ENCODE peak calls at places on chromosome 10, in eight cellular contexts. G is GM03348, N is heart left ventricle, D is type B pancreatic cell, R is heart right ventricle, S is posterior cingulate gyrus, T is KBM-7, Y is AG09319. J is an unnamed sample.

GRCh38 chr10:127678091-127678490 is 58.9 kb upstream of the FOXI2 start:
- DNase-seq in T (no peak), R (no peak), Y (no peak), N (no peak), G (no peak), D (no peak), S (no peak), J (no peak)

GRCh38 chr10:122139627-122140151 is 131.4 kb upstream of the BTBD16 start:
- DNase-seq in R (peak; percentile 65), G (no peak), N (peak; percentile 83), Y (no peak), S (no peak), T (no peak), D (no peak), J (no peak)

GRCh38 chr10:22655312-22655973 is 58.9 kb downstream of the PIP4K2A start:
- DNase-seq in Y (peak; percentile 62), S (no peak), R (no peak), G (peak; percentile 13), T (no peak), D (no peak), N (no peak), J (no peak)

GRCh38 chr10:71480662-71481061 is 83.9 kb downstream of the CDH23 start:
- DNase-seq in G (no peak), Y (no peak), T (no peak), R (no peak), D (no peak), N (no peak), S (no peak), J (no peak)

GRCh38 chr10:73485320-73485719 is 10.5 kb downstream of the PPP3CB start:
- DNase-seq in T (no peak), Y (no peak), N (no peak), S (no peak), G (no peak), R (no peak), D (no peak), J (peak; percentile 17)

GRCh38 chr10:48742891-48743845 is 58.5 kb downstream of the WDFY4 start:
- DNase-seq in N (no peak), G (no peak), T (peak; percentile 9), S (no peak), R (no peak), Y (no peak), D (no peak), J (no peak)

GRCh38 chr10:34955391-34955790 is 134.8 kb downstream of the CUL2 start:
- DNase-seq in G (peak; percentile 23), R (no peak), Y (no peak), S (no peak), T (no peak), D (no peak), N (no peak), J (no peak)

GRCh38 chr10:3215336-3215860 is 42.8 kb upstream of the PITRM1 start:
- DNase-seq in D (no peak), N (no peak), Y (no peak), S (no peak), T (no peak), R (no peak), G (no peak), J (no peak)

GRCh38 chr10:12048547-12048946 is 5.9 kb upstream of the UPF2 start:
- DNase-seq in D (no peak), G (no peak), Y (no peak), N (no peak), R (no peak), S (no peak), T (no peak), J (no peak)

GRCh38 chr10:119469846-119470245 is 72.7 kb downstream of the RGS10 start:
- DNase-seq in N (no peak), R (no peak), T (no peak), D (no peak), S (no peak), Y (no peak), G (no peak), J (no peak)

GRCh38 chr10:21260060-21260792 is 265.3 kb downstream of the SKIDA1 start:
- DNase-seq in D (no peak), T (no peak), S (no peak), Y (no peak), N (no peak), R (peak; percentile 16), G (peak; percentile 48), J (peak; percentile 59)

GRCh38 chr10:119438717-119439116 is 103.8 kb downstream of the RGS10 start:
- DNase-seq in T (no peak), R (no peak), Y (no peak), D (no peak), N (no peak), S (no peak), G (no peak), J (no peak)

GRCh38 chr10:80204801-80205477 is 398 bp downstream of the ANXA11 start:
- DNase-seq in T (no peak), R (peak; percentile 63), G (peak; percentile 76), S (no peak), N (peak; percentile 44), Y (no peak), D (no peak), J (peak; percentile 23)

GRCh38 chr10:3781458-3782098 is 3.4 kb downstream of the KLF6 start:
- DNase-seq in T (peak; percentile 57), D (no peak), S (no peak), Y (no peak), G (peak; percentile 79), R (peak; percentile 62), N (peak; percentile 62), J (no peak)

GRCh38 chr10:69568472-69569143 is 4.6 kb downstream of the NEUROG3 start:
- DNase-seq in T (no peak), S (no peak), Y (no peak), R (no peak), N (no peak), D (no peak), G (no peak), J (no peak)

GRCh38 chr10:21065621-21066248 is 168.6 kb upstream of the NEBL start:
- DNase-seq in R (no peak), G (no peak), N (no peak), Y (no peak), T (no peak), S (no peak), D (no peak), J (no peak)

GRCh38 chr10:93160829-93161228 is 87.1 kb downstream of the CYP26A1 start:
- DNase-seq in N (peak; percentile 36), R (peak; percentile 14), T (peak; percentile 51), D (no peak), Y (no peak), S (no peak), G (peak; percentile 91), J (no peak)

GRCh38 chr10:95034401-95034800 is 34.9 kb downstream of the CYP2C8 start:
- DNase-seq in R (no peak), D (no peak), G (no peak), T (no peak), S (no peak), Y (no peak), N (no peak), J (no peak)

GRCh38 chr10:103765168-103765567 is 90.2 kb downstream of the SH3PXD2A start:
- DNase-seq in N (no peak), G (no peak), T (no peak), D (no peak), R (no peak), S (no peak), Y (no peak), J (no peak)

GRCh38 chr10:117677239-117677638 is 134.7 kb downstream of the EMX2 start:
- DNase-seq in N (no peak), D (no peak), Y (no peak), T (no peak), G (no peak), S (no peak), R (no peak), J (no peak)

GRCh38 chr10:65291276-65291675 is 1634.6 kb upstream of the LRRTM3 start:
- DNase-seq in Y (no peak), D (no peak), R (no peak), N (no peak), S (no peak), T (no peak), G (no peak), J (no peak)

GRCh38 chr10:117619710-117620405 is 77.3 kb downstream of the EMX2 start:
- DNase-seq in G (no peak), D (peak; percentile 32), N (no peak), T (no peak), Y (no peak), S (no peak), R (no peak), J (no peak)

GRCh38 chr10:23343591-23344225 is 889 bp downstream of the C10orf67 start:
- DNase-seq in G (peak; percentile 44), N (peak; percentile 68), Y (no peak), S (peak; percentile 78), T (no peak), D (peak; percentile 83), R (peak; percentile 66), J (peak; percentile 30)

GRCh38 chr10:75404335-75405200 is 3.0 kb upstream of the ZNF503 start:
- DNase-seq in Y (no peak), S (no peak), T (no peak), G (no peak), N (peak; percentile 45), D (peak; percentile 87), R (peak; percentile 26), J (no peak)

GRCh38 chr10:114285961-114286441 is 46.9 kb downstream of the VWA2 start:
- DNase-seq in R (no peak), T (no peak), Y (no peak), G (no peak), D (no peak), S (no peak), N (no peak), J (no peak)

GRCh38 chr10:130871406-130871805 is 440.1 kb downstream of the TCERG1L start:
- DNase-seq in T (no peak), Y (no peak), R (no peak), S (no peak), G (no peak), N (no peak), D (no peak), J (no peak)

GRCh38 chr10:58424176-58424575 is 39.0 kb downstream of the TFAM start:
- DNase-seq in R (no peak), N (no peak), G (peak; percentile 15), T (no peak), D (no peak), S (no peak), Y (no peak), J (no peak)

GRCh38 chr10:30436200-30436599 is 2.2 kb downstream of the MAP3K8 start:
- DNase-seq in G (peak; percentile 67), D (no peak), R (no peak), Y (peak; percentile 73), S (no peak), T (peak; percentile 82), N (no peak), J (no peak)